ENCODE peak calls at places on chromosome 10, in eight cellular contexts. One of them, this sample, is unnamed.

GRCh38 chr10:4266387-4267083 is 481.5 kb upstream of the KLF6 start:
- DNase-seq in fibroblast of villous mesenchyme: peak
- DNase-seq in epithelial cell of esophagus: peak
- DNase-seq in body of pancreas: peak
- DNase-seq in fibroblast of lung: peak
- DNase-seq in GM06990: no peak
- DNase-seq in CD8-positive, alpha-beta T cell: no peak
- DNase-seq in A673: no peak
- DNase-seq in this sample: peak

GRCh38 chr10:110993024-110993693 is 73.8 kb downstream of the SHOC2 start:
- DNase-seq in fibroblast of villous mesenchyme: peak
- DNase-seq in epithelial cell of esophagus: peak
- DNase-seq in body of pancreas: no peak
- DNase-seq in fibroblast of lung: peak
- DNase-seq in GM06990: no peak
- DNase-seq in CD8-positive, alpha-beta T cell: no peak
- DNase-seq in A673: no peak
- DNase-seq in this sample: peak

GRCh38 chr10:89086801-89087513 is 96.4 kb downstream of the FAS start:
- DNase-seq in fibroblast of villous mesenchyme: peak
- DNase-seq in epithelial cell of esophagus: peak
- DNase-seq in body of pancreas: peak
- DNase-seq in fibroblast of lung: peak
- DNase-seq in GM06990: no peak
- DNase-seq in CD8-positive, alpha-beta T cell: no peak
- DNase-seq in A673: peak
- DNase-seq in this sample: peak

GRCh38 chr10:43042503-43043341 is 34.1 kb upstream of the RET start:
- DNase-seq in fibroblast of villous mesenchyme: no peak
- DNase-seq in epithelial cell of esophagus: no peak
- DNase-seq in body of pancreas: no peak
- DNase-seq in fibroblast of lung: no peak
- DNase-seq in GM06990: no peak
- DNase-seq in CD8-positive, alpha-beta T cell: no peak
- DNase-seq in A673: no peak
- DNase-seq in this sample: no peak

GRCh38 chr10:43117777-43118583 is 20.3 kb upstream of the CSGALNACT2 start:
- DNase-seq in fibroblast of villous mesenchyme: no peak
- DNase-seq in epithelial cell of esophagus: no peak
- DNase-seq in body of pancreas: no peak
- DNase-seq in fibroblast of lung: no peak
- DNase-seq in GM06990: no peak
- DNase-seq in CD8-positive, alpha-beta T cell: no peak
- DNase-seq in A673: no peak
- DNase-seq in this sample: no peak

GRCh38 chr10:130109796-130110235 is 814 bp downstream of the C10orf143 start:
- DNase-seq in fibroblast of villous mesenchyme: peak
- DNase-seq in epithelial cell of esophagus: peak
- DNase-seq in body of pancreas: peak
- DNase-seq in fibroblast of lung: peak
- DNase-seq in GM06990: peak
- DNase-seq in CD8-positive, alpha-beta T cell: peak
- DNase-seq in A673: peak
- DNase-seq in this sample: peak

GRCh38 chr10:49512121-49512809 is 26.7 kb downstream of the ERCC6 start:
- DNase-seq in fibroblast of villous mesenchyme: peak
- DNase-seq in epithelial cell of esophagus: peak
- DNase-seq in body of pancreas: peak
- DNase-seq in fibroblast of lung: peak
- DNase-seq in GM06990: peak
- DNase-seq in CD8-positive, alpha-beta T cell: no peak
- DNase-seq in A673: peak
- DNase-seq in this sample: peak

GRCh38 chr10:113412161-113412560 is 140.7 kb upstream of the HABP2 start:
- DNase-seq in fibroblast of villous mesenchyme: peak
- DNase-seq in epithelial cell of esophagus: peak
- DNase-seq in body of pancreas: no peak
- DNase-seq in fibroblast of lung: no peak
- DNase-seq in GM06990: no peak
- DNase-seq in CD8-positive, alpha-beta T cell: no peak
- DNase-seq in A673: no peak
- DNase-seq in this sample: no peak

GRCh38 chr10:76558996-76559888 is 1078.4 kb downstream of the KCNMA1 start:
- DNase-seq in fibroblast of villous mesenchyme: peak
- DNase-seq in epithelial cell of esophagus: no peak
- DNase-seq in body of pancreas: no peak
- DNase-seq in fibroblast of lung: peak
- DNase-seq in GM06990: no peak
- DNase-seq in CD8-positive, alpha-beta T cell: no peak
- DNase-seq in A673: no peak
- DNase-seq in this sample: peak

GRCh38 chr10:104664205-104664604 is 23.1 kb downstream of the SORCS3 start:
- DNase-seq in fibroblast of villous mesenchyme: no peak
- DNase-seq in epithelial cell of esophagus: no peak
- DNase-seq in body of pancreas: no peak
- DNase-seq in fibroblast of lung: no peak
- DNase-seq in GM06990: no peak
- DNase-seq in CD8-positive, alpha-beta T cell: no peak
- DNase-seq in A673: no peak
- DNase-seq in this sample: no peak

GRCh38 chr10:123911866-123912265 is 20.3 kb upstream of the CPXM2 start:
- DNase-seq in fibroblast of villous mesenchyme: no peak
- DNase-seq in epithelial cell of esophagus: no peak
- DNase-seq in body of pancreas: no peak
- DNase-seq in fibroblast of lung: no peak
- DNase-seq in GM06990: no peak
- DNase-seq in CD8-positive, alpha-beta T cell: no peak
- DNase-seq in A673: no peak
- DNase-seq in this sample: no peak

GRCh38 chr10:61217851-61218565 is 235.2 kb downstream of the TMEM26 start:
- DNase-seq in fibroblast of villous mesenchyme: no peak
- DNase-seq in epithelial cell of esophagus: no peak
- DNase-seq in body of pancreas: no peak
- DNase-seq in fibroblast of lung: no peak
- DNase-seq in GM06990: no peak
- DNase-seq in CD8-positive, alpha-beta T cell: no peak
- DNase-seq in A673: no peak
- DNase-seq in this sample: no peak

GRCh38 chr10:78460204-78460603 is 426.5 kb downstream of the RPS24 start:
- DNase-seq in fibroblast of villous mesenchyme: no peak
- DNase-seq in epithelial cell of esophagus: no peak
- DNase-seq in body of pancreas: no peak
- DNase-seq in fibroblast of lung: no peak
- DNase-seq in GM06990: no peak
- DNase-seq in CD8-positive, alpha-beta T cell: no peak
- DNase-seq in A673: no peak
- DNase-seq in this sample: no peak

GRCh38 chr10:50216894-50217293 is 34.4 kb downstream of the ASAH2 start:
- DNase-seq in fibroblast of villous mesenchyme: no peak
- DNase-seq in epithelial cell of esophagus: peak
- DNase-seq in body of pancreas: no peak
- DNase-seq in fibroblast of lung: peak
- DNase-seq in GM06990: no peak
- DNase-seq in CD8-positive, alpha-beta T cell: no peak
- DNase-seq in A673: peak
- DNase-seq in this sample: peak

GRCh38 chr10:111990734-111991133 is 192.8 kb downstream of the GPAM start:
- DNase-seq in fibroblast of villous mesenchyme: no peak
- DNase-seq in epithelial cell of esophagus: no peak
- DNase-seq in body of pancreas: no peak
- DNase-seq in fibroblast of lung: no peak
- DNase-seq in GM06990: no peak
- DNase-seq in CD8-positive, alpha-beta T cell: no peak
- DNase-seq in A673: peak
- DNase-seq in this sample: no peak

GRCh38 chr10:72319416-72320254 is 35.1 kb downstream of the DNAJB12 start:
- DNase-seq in fibroblast of villous mesenchyme: peak
- DNase-seq in epithelial cell of esophagus: peak
- DNase-seq in body of pancreas: peak
- DNase-seq in fibroblast of lung: peak
- DNase-seq in GM06990: peak
- DNase-seq in CD8-positive, alpha-beta T cell: peak
- DNase-seq in A673: peak
- DNase-seq in this sample: peak

GRCh38 chr10:72322280-72323058 is 32.2 kb downstream of the DNAJB12 start:
- DNase-seq in fibroblast of villous mesenchyme: peak
- DNase-seq in epithelial cell of esophagus: peak
- DNase-seq in body of pancreas: no peak
- DNase-seq in fibroblast of lung: no peak
- DNase-seq in GM06990: no peak
- DNase-seq in CD8-positive, alpha-beta T cell: no peak
- DNase-seq in A673: no peak
- DNase-seq in this sample: no peak

GRCh38 chr10:72322030-72322279 is 32.8 kb downstream of the DNAJB12 start:
- DNase-seq in fibroblast of villous mesenchyme: no peak
- DNase-seq in epithelial cell of esophagus: no peak
- DNase-seq in body of pancreas: no peak
- DNase-seq in fibroblast of lung: no peak
- DNase-seq in GM06990: no peak
- DNase-seq in CD8-positive, alpha-beta T cell: no peak
- DNase-seq in A673: no peak
- DNase-seq in this sample: no peak

GRCh38 chr10:72321248-72322029 is 33.3 kb downstream of the DNAJB12 start:
- DNase-seq in fibroblast of villous mesenchyme: no peak
- DNase-seq in epithelial cell of esophagus: no peak
- DNase-seq in body of pancreas: peak
- DNase-seq in fibroblast of lung: no peak
- DNase-seq in GM06990: no peak
- DNase-seq in CD8-positive, alpha-beta T cell: no peak
- DNase-seq in A673: no peak
- DNase-seq in this sample: no peak

GRCh38 chr10:72320676-72321247 is 34.0 kb downstream of the DNAJB12 start:
- DNase-seq in fibroblast of villous mesenchyme: peak
- DNase-seq in epithelial cell of esophagus: peak
- DNase-seq in body of pancreas: peak
- DNase-seq in fibroblast of lung: peak
- DNase-seq in GM06990: peak
- DNase-seq in CD8-positive, alpha-beta T cell: no peak
- DNase-seq in A673: peak
- DNase-seq in this sample: peak
- H3K4me3 ChIP-seq in fibroblast of villous mesenchyme: peak
- H3K4me3 ChIP-seq in epithelial cell of esophagus: no peak
- H3K4me3 ChIP-seq in body of pancreas: no peak
- H3K4me3 ChIP-seq in fibroblast of lung: no peak
- H3K4me3 ChIP-seq in GM06990: peak
- H3K4me3 ChIP-seq in CD8-positive, alpha-beta T cell: no peak
- H3K4me3 ChIP-seq in A673: no peak
- H3K4me3 ChIP-seq in this sample: peak

DNA sequence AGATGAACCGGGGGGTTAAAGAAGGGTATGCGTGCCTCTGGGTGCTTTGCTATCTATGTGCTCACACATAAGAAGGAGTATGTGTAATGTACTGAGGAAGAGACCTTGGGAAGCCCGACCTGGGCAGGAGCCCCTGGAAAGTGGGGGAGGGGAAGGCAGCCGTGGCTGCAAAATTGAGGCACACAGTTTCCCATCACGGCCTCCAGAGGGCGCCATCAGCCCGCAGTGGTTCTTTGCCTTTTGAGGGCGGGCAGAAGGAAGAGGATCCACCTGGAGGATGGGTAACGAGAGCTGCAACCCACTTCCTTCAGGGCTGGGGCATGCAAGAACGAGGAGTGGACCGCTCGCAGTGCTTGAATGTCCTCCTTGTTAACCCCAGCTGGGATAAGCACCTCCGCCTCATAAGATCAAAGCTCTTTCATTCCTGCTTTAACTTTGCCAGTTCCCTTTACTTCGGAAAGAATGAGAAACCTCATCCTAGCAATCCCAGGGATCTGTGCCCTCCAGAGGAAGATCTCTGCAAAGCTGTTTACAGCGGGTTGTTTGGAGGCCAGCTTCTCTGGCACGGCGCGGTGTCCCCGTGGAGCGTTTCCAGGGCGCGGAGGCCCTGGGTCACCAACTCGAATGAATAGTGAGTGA is 77.9 kb downstream of the PCGF5 start:
- DNase-seq in fibroblast of villous mesenchyme: peak
- DNase-seq in epithelial cell of esophagus: peak
- DNase-seq in body of pancreas: peak
- DNase-seq in fibroblast of lung: peak
- DNase-seq in GM06990: peak
- DNase-seq in CD8-positive, alpha-beta T cell: peak
- DNase-seq in A673: peak
- DNase-seq in this sample: peak
- TF ChIP-seq CTCF in fibroblast of villous mesenchyme: peak
- TF ChIP-seq CTCF in epithelial cell of esophagus: peak
- TF ChIP-seq CTCF in body of pancreas: peak
- TF ChIP-seq CTCF in fibroblast of lung: peak
- TF ChIP-seq CTCF in GM06990: peak
- TF ChIP-seq CTCF in CD8-positive, alpha-beta T cell: peak
- TF ChIP-seq CTCF in A673: peak
- TF ChIP-seq CTCF in this sample: peak

DNA sequence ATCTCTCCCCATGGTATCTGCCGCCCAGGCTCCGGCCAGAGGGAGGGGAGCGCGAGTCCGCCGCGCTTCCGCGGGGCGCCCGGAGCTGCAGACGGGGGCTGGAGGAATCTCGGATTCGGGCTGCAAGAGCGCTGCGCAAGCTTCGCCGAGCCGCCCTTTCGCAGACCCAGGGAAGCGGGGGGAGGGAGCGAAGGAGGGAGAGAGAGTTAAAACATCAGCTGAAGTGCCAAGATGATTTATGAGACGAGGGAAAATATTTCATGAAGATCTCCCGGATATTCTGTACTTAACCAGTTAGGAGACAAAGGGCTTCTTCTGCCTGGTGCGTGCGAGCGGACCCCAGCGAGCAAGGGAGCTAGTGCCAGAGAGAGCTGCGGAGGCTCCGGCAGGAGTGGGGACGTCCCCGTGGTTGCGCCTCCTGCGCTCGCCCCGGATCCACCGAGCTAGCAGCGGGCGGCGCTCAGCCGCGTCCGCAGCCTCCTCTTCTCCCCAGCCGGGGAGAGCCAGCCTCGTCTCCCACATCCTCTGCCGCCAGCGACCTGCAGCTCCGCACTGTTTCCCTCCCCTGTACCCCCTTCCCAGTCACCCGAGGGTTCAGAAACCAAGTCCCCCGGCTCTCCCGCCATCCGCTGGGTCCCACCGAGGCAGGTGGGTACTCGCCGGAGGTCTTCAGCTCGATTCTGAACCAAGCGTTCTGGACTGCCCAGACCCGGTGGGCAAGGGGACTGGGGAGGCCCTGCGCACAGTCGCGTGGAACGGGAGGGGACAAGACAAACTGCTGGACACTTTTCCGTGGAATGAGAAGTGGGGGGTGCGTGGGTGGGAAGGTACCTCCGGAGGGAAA is 1.0 kb upstream of the PAX2 start:
- DNase-seq in fibroblast of villous mesenchyme: no peak
- DNase-seq in epithelial cell of esophagus: no peak
- DNase-seq in body of pancreas: no peak
- DNase-seq in fibroblast of lung: no peak
- DNase-seq in GM06990: no peak
- DNase-seq in CD8-positive, alpha-beta T cell: no peak
- DNase-seq in A673: peak
- DNase-seq in this sample: no peak
- H3K4me3 ChIP-seq in fibroblast of villous mesenchyme: no peak
- H3K4me3 ChIP-seq in epithelial cell of esophagus: no peak
- H3K4me3 ChIP-seq in body of pancreas: no peak
- H3K4me3 ChIP-seq in fibroblast of lung: no peak
- H3K4me3 ChIP-seq in GM06990: no peak
- H3K4me3 ChIP-seq in CD8-positive, alpha-beta T cell: no peak
- H3K4me3 ChIP-seq in A673: peak
- H3K4me3 ChIP-seq in this sample: no peak

GRCh38 chr10:125238682-125239081 is 78.3 kb upstream of the CTBP2 start:
- DNase-seq in fibroblast of villous mesenchyme: no peak
- DNase-seq in epithelial cell of esophagus: no peak
- DNase-seq in body of pancreas: no peak
- DNase-seq in fibroblast of lung: no peak
- DNase-seq in GM06990: no peak
- DNase-seq in CD8-positive, alpha-beta T cell: no peak
- DNase-seq in A673: no peak
- DNase-seq in this sample: no peak
- TF ChIP-seq CTCF in fibroblast of villous mesenchyme: peak
- TF ChIP-seq CTCF in epithelial cell of esophagus: no peak
- TF ChIP-seq CTCF in body of pancreas: no peak
- TF ChIP-seq CTCF in fibroblast of lung: no peak
- TF ChIP-seq CTCF in GM06990: no peak
- TF ChIP-seq CTCF in CD8-positive, alpha-beta T cell: no peak
- TF ChIP-seq CTCF in A673: no peak
- TF ChIP-seq CTCF in this sample: no peak

This sample was measured in fibroblast of pulmonary artery.